ENCODE peak calls at places on chromosomes 13 and 19, in eight cellular contexts. V, X, T, U, E, J, M and R are unnamed samples.

GRCh38 chr19:48836089-48837017 is at the start of gene HSD17B14:
- DNase-seq in M (peak; percentile 73), V (peak; percentile 38), T (no peak), E (no peak), X (peak; percentile 75), U (no peak), J (no peak), R (peak; percentile 46)

GRCh38 chr13:36293497-36293896 is 4.1 kb downstream of the CCDC169 start:
- DNase-seq in J (no peak), V (no peak), M (no peak), E (no peak), T (no peak), U (no peak), X (no peak), R (no peak)

GRCh38 chr19:6063576-6063961 is 46.7 kb downstream of the RFX2 start:
- DNase-seq in E (no peak), X (peak; percentile 62), M (no peak), U (no peak), T (no peak), J (no peak), V (no peak), R (no peak)

GRCh38 chr19:1411255-1412191 is 4.1 kb downstream of the DAZAP1 start:
- DNase-seq in V (peak; percentile 66), J (no peak), T (no peak), E (peak; percentile 46), M (no peak), X (no peak), U (peak; percentile 64), R (no peak)

GRCh38 chr13:93603043-93603442 is 376.4 kb downstream of the GPC6 start:
- DNase-seq in V (peak; percentile 94), T (no peak), U (no peak), J (no peak), M (no peak), X (peak; percentile 69), E (no peak), R (no peak)

GRCh38 chr13:24176351-24177101 is 16.0 kb downstream of the SPATA13 start:
- DNase-seq in V (no peak), T (no peak), J (no peak), U (peak; percentile 91), X (no peak), E (no peak), M (no peak), R (peak; percentile 50)

GRCh38 chr13:100483836-100484381 is 104.7 kb downstream of the GGACT start:
- DNase-seq in J (no peak), M (no peak), T (no peak), V (no peak), E (no peak), U (no peak), X (no peak), R (no peak)

GRCh38 chr19:44113784-44114390 is 688 bp downstream of the ZNF225 start:
- DNase-seq in M (no peak), X (no peak), E (no peak), U (no peak), J (peak; percentile 18), V (no peak), T (peak; percentile 21), R (peak; percentile 1)

GRCh38 chr13:30722361-30722760 is 13.0 kb upstream of the ALOX5AP start:
- DNase-seq in U (no peak), M (no peak), J (no peak), V (peak; percentile 62), X (no peak), T (no peak), E (no peak), R (no peak)

GRCh38 chr13:41492432-41493267 is 35.3 kb downstream of the RGCC start:
- DNase-seq in E (no peak), J (no peak), V (no peak), M (no peak), X (no peak), T (no peak), U (no peak), R (no peak)

GRCh38 chr19:48310227-48310626 is 15.1 kb upstream of the EMP3 start:
- DNase-seq in J (no peak), M (no peak), X (no peak), V (peak; percentile 36), U (no peak), E (no peak), T (no peak), R (no peak)

GRCh38 chr19:16520986-16521624 is 21.1 kb downstream of the CHERP start:
- DNase-seq in M (no peak), U (no peak), T (no peak), E (no peak), V (no peak), X (no peak), J (no peak), R (no peak)

GRCh38 chr13:77180011-77180410 is 146.9 kb downstream of the MYCBP2 start:
- DNase-seq in J (no peak), M (no peak), V (no peak), U (no peak), T (no peak), E (no peak), X (no peak), R (no peak)

GRCh38 chr13:62643799-62644484 is 1228.3 kb upstream of the PCDH20 start:
- DNase-seq in U (no peak), M (no peak), J (no peak), V (no peak), E (no peak), T (no peak), X (no peak), R (no peak)

GRCh38 chr13:47798906-47799305 is 202.2 kb downstream of the SUCLA2 start:
- DNase-seq in V (peak; percentile 40), T (no peak), U (no peak), J (no peak), X (no peak), M (no peak), E (no peak), R (no peak)

GRCh38 chr13:86559915-86560314 is 760.7 kb upstream of the SLITRK6 start:
- DNase-seq in U (no peak), V (no peak), T (no peak), J (no peak), X (no peak), E (no peak), M (no peak), R (no peak)

GRCh38 chr13:23129329-23129728 is 51.5 kb upstream of the SGCG start:
- DNase-seq in X (no peak), M (no peak), U (no peak), T (no peak), E (no peak), J (no peak), V (no peak), R (no peak)

GRCh38 chr13:43596924-43597598 is 189.7 kb downstream of the ENOX1 start:
- DNase-seq in J (no peak), V (no peak), E (no peak), M (no peak), T (no peak), X (no peak), U (no peak), R (no peak)

GRCh38 chr19:57947419-57948134 is at the start of gene ZNF256:
- DNase-seq in J (peak; percentile 83), M (peak; percentile 97), X (peak; percentile 95), V (peak; percentile 96), T (peak; percentile 90), U (peak; percentile 90), E (peak; percentile 80), R (peak; percentile 98)

GRCh38 chr13:97340399-97340798 is 93.6 kb upstream of the RAP2A start:
- DNase-seq in E (no peak), J (no peak), M (no peak), T (no peak), V (no peak), U (no peak), X (no peak), R (no peak)

GRCh38 chr19:49949735-49950589 is 11.0 kb downstream of the SIGLEC11 start:
- DNase-seq in M (no peak), X (no peak), T (no peak), E (no peak), V (no peak), J (no peak), U (no peak), R (no peak)

GRCh38 chr13:102838982-102839381 is 6.8 kb upstream of the ERCC5 start:
- DNase-seq in X (no peak), E (no peak), U (no peak), V (no peak), M (no peak), T (no peak), J (no peak), R (no peak)

GRCh38 chr19:10433131-10433536 is 12.8 kb downstream of the PDE4A start:
- DNase-seq in U (peak; percentile 58), V (no peak), T (no peak), E (no peak), X (no peak), M (no peak), J (no peak), R (no peak)
- TF ChIP-seq CTCF in U (no peak), V (no peak), T (no peak), E (no peak), X (no peak), M (no peak), J (no peak), R (no peak)

GRCh38 chr13:26112843-26113242 is 61.0 kb upstream of the SHISA2 start:
- DNase-seq in X (no peak), M (no peak), U (no peak), V (peak; percentile 4), T (no peak), J (no peak), E (no peak), R (no peak)
- TF ChIP-seq CTCF in X (no peak), M (peak; percentile 61), U (no peak), V (no peak), T (no peak), J (no peak), E (no peak), R (peak; percentile 36)

GRCh38 chr19:42244452-42245220 is 2.2 kb upstream of the GSK3A start:
- DNase-seq in V (peak; percentile 92), X (peak; percentile 97), M (peak; percentile 93), E (peak; percentile 85), T (peak; percentile 93), J (peak; percentile 81), U (peak; percentile 90), R (peak; percentile 94)
- TF ChIP-seq CTCF in V (peak; percentile 53), X (peak; percentile 67), M (peak; percentile 71), E (peak; percentile 76), T (no peak), J (no peak), U (peak; percentile 80), R (peak; percentile 74)

DNA sequence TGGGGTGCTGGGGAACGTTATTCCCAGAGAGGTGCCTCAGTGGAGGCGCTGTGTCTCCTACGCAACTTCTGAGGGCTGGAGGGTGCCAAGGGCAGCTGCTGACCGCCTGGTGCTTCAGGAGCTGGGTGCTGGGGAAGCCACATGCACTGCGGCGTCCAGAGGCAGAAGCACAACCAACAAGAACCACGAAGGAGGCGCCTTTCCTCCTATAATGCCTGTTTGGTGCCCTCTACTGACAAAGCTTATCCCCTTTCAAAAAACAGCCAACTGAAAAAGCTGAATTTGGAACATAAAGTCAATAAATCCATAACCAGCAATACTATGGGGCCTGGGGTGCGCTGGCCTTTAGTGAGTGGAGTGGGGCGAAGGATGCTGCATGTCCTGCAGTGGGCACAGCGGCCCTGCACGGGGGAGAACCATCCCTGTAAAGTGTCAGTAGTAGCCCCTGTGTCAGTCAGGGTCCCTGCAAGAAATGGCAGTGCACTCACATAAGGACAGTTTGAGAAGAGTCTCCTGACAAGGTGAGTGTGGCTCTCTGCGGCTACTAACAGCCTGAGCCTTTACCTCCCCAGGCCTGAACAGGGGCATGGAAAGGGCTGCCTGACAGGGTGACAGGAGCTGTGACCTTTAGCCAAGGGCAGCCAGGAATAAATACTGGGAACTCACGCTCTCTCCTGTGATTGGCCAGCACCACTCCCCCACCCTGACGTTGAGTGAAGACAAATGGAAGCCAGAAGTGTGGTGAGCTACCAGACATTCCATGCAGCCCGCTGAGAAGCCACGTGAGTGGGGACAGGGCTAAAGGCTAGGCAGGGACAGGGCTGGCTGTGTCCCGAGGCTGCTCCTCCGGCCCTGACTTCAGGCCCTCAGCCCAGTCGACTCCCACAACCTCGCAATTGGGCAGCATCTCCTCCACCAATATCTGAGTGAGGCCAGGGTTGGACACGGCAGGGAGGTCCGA is 4.5 kb upstream of the B3GNT8 start:
- DNase-seq in X (no peak), J (no peak), M (no peak), U (no peak), E (no peak), T (no peak), V (peak; percentile 44), R (no peak)
- TF ChIP-seq CTCF in X (no peak), J (no peak), M (peak; percentile 34), U (peak; percentile 16), E (no peak), T (no peak), V (peak; percentile 49), R (peak; percentile 19)